ENCODE peak calls at places on chromosomes 2 and 18, in seven cellular contexts. H is GM13976, J is B cell, V is A549, I is Panc1, L is dorsolateral prefrontal cortex, W is mucosa of descending colon. Y is an unnamed sample.

GRCh38 chr2:10303174-10303633 is 500 bp downstream of the HPCAL1 start:
- DNase-seq in H (no peak), J (no peak), V (no peak), I (no peak), L (no peak), W (peak; percentile 51), Y (no peak)

GRCh38 chr2:120439637-120440384 is 93.9 kb downstream of the INHBB start:
- DNase-seq in H (no peak), J (no peak), V (no peak), I (no peak), L (peak; percentile 30), W (no peak), Y (no peak)

GRCh38 chr2:96737251-96737650 is 2.6 kb downstream of the LMAN2L start:
- DNase-seq in H (no peak), J (no peak), V (no peak), I (no peak), L (no peak), W (no peak), Y (no peak)

GRCh38 chr18:68796936-68797690 is 767 bp upstream of the CCDC102B start:
- DNase-seq in H (no peak), J (no peak), V (no peak), I (no peak), L (no peak), W (peak; percentile 2), Y (no peak)

GRCh38 chr2:27152796-27153464 is 4.1 kb downstream of the TCF23 start:
- DNase-seq in H (no peak), J (no peak), V (no peak), I (no peak), L (no peak), W (peak; percentile 41), Y (no peak)

GRCh38 chr18:54162431-54162830 is 62.0 kb downstream of the MBD2 start:
- DNase-seq in H (no peak), J (no peak), V (no peak), I (no peak), L (no peak), W (no peak), Y (no peak)

GRCh38 chr18:30121397-30121796 is 921.1 kb downstream of the DSC3 start:
- DNase-seq in H (no peak), J (no peak), V (no peak), I (no peak), L (no peak), W (no peak), Y (no peak)

GRCh38 chr2:71583876-71584275 is 130.5 kb downstream of the DYSF start:
- DNase-seq in H (no peak), J (no peak), V (no peak), I (no peak), L (no peak), W (no peak), Y (no peak)

GRCh38 chr2:240896871-240897692 is 1.1 kb upstream of the MAB21L4 start:
- DNase-seq in H (no peak), J (no peak), V (no peak), I (no peak), L (no peak), W (peak; percentile 72), Y (no peak)

GRCh38 chr2:9266711-9267110 is 60.1 kb downstream of the ASAP2 start:
- DNase-seq in H (no peak), J (no peak), V (no peak), I (no peak), L (no peak), W (no peak), Y (no peak)

GRCh38 chr2:229780856-229781773 is 66.8 kb upstream of the DNER start:
- DNase-seq in H (peak; percentile 34), J (peak; percentile 33), V (peak; percentile 24), I (peak; percentile 55), L (no peak), W (no peak), Y (peak; percentile 30)

GRCh38 chr2:98346259-98347236 is at the start of gene CNGA3:
- DNase-seq in H (peak; percentile 55), J (peak; percentile 63), V (no peak), I (no peak), L (no peak), W (peak; percentile 46), Y (peak; percentile 43)

GRCh38 chr18:57648414-57648813 is 26.8 kb upstream of the NARS1 start:
- DNase-seq in H (no peak), J (no peak), V (no peak), I (no peak), L (no peak), W (no peak), Y (no peak)

GRCh38 chr2:143110759-143111428 is 18.3 kb upstream of the ARHGAP15 start:
- DNase-seq in H (no peak), J (peak; percentile 30), V (peak; percentile 13), I (peak; percentile 43), L (no peak), W (peak; percentile 71), Y (peak; percentile 10)

GRCh38 chr2:10400978-10401951 is 46.9 kb downstream of the ODC1 start:
- DNase-seq in H (no peak), J (no peak), V (no peak), I (no peak), L (no peak), W (no peak), Y (no peak)

GRCh38 chr2:1808921-1809551 is 64.7 kb upstream of the PXDN start:
- DNase-seq in H (no peak), J (no peak), V (no peak), I (no peak), L (no peak), W (no peak), Y (no peak)

GRCh38 chr18:78971511-78972245 is 7.9 kb upstream of the SALL3 start:
- DNase-seq in H (no peak), J (no peak), V (no peak), I (no peak), L (no peak), W (no peak), Y (no peak)

GRCh38 chr2:159595410-159596046 is 20.8 kb downstream of the BAZ2B start:
- DNase-seq in H (no peak), J (no peak), V (no peak), I (no peak), L (no peak), W (no peak), Y (no peak)

GRCh38 chr18:9971313-9971920 is 57.6 kb downstream of the VAPA start:
- DNase-seq in H (peak; percentile 78), J (peak; percentile 67), V (peak; percentile 29), I (peak; percentile 48), L (peak; percentile 76), W (peak; percentile 93), Y (peak; percentile 80)

GRCh38 chr18:427005-427404 is 73.5 kb downstream of the COLEC12 start:
- DNase-seq in H (no peak), J (no peak), V (no peak), I (no peak), L (no peak), W (no peak), Y (no peak)

GRCh38 chr2:222613715-222614331 is 42.1 kb downstream of the FARSB start:
- DNase-seq in H (peak; percentile 73), J (peak; percentile 35), V (peak; percentile 71), I (peak; percentile 30), L (no peak), W (no peak), Y (peak; percentile 70)

GRCh38 chr2:230418341-230419016 is 2.5 kb downstream of the SP100 start:
- DNase-seq in H (no peak), J (no peak), V (no peak), I (no peak), L (no peak), W (no peak), Y (no peak)

GRCh38 chr2:109638807-109639206 is 24.6 kb downstream of the SOWAHC start:
- DNase-seq in H (no peak), J (no peak), V (no peak), I (no peak), L (no peak), W (peak; percentile 32), Y (no peak)

GRCh38 chr2:240864475-240864874 is 4.1 kb upstream of the AGXT start:
- DNase-seq in H (no peak), J (no peak), V (no peak), I (no peak), L (no peak), W (no peak), Y (no peak)

GRCh38 chr2:20506281-20506685 is 59.4 kb downstream of the RHOB start:
- DNase-seq in H (no peak), J (no peak), V (no peak), I (no peak), L (no peak), W (no peak), Y (no peak)

GRCh38 chr2:239267411-239267941 is 133.3 kb downstream of the HDAC4 start:
- DNase-seq in H (peak; percentile 86), J (peak; percentile 91), V (no peak), I (no peak), L (no peak), W (peak; percentile 89), Y (peak; percentile 86)
- TF ChIP-seq CTCF in H (peak; percentile 62), J (peak; percentile 73), V (no peak), I (no peak), L (no peak), W (peak; percentile 16), Y (peak; percentile 61)

DNA sequence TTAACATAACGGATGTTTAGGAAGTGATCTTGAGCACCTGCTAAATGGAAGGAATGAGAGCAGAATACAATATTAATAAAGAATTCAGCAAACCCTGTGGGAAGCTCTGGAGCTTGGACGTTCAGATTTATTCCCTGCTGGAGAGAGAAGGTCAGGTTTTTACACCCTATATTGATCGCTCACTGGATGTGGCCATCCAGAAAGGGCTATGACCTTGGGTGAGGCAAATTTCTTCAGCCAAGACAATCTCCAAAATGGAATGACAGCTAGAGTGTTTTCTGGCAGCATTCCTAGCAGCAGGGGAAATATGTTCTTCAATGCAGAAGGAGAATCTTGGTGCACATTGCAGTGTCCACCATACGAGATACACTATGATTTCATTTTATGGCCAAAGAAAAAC is 288.3 kb downstream of the IRS1 start:
- DNase-seq in H (no peak), J (no peak), V (no peak), I (no peak), L (no peak), W (no peak), Y (no peak)
- TF ChIP-seq CTCF in H (no peak), J (no peak), V (no peak), I (no peak), L (no peak), W (no peak), Y (no peak)

GRCh38 chr2:201419057-201419635 is 32.1 kb downstream of the TRAK2 start:
- DNase-seq in H (no peak), J (no peak), V (no peak), I (no peak), L (no peak), W (peak; percentile 56), Y (no peak)
- TF ChIP-seq CTCF in H (no peak), J (no peak), V (peak; percentile 18), I (peak; percentile 38), L (no peak), W (no peak), Y (no peak)

DNA sequence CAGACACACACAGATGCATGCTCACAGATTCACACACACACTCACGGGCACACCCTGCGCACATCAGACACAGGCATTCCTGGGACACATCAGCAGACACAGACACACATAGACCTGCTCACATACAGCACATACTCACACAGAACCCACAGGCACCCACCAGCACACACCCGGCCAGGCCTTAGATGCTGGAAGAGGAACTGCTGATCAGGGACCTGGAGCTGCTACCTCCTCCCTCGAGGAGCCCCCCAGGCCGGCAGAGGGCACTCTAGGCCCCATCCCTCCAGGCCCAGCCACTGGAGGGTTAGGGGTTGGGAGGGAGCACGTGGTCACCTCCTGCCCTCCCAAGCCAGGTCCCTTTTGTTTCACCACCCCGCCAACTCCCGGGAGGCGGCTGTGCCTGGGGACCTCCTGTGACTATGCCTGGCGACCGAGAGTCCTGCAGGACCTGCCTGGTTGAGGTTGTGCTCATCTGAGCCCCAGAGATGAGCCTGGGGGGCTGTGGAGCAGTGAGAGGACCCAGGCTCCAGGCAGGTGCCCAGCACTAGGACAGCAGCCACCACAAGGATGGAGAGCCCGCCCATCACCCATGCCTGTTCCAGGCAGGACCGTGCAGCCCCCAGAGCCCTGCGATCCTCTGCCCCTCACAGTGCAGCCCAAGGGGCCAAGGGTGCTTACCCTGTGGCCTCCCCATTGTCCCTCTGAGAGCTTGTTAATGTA is 21.0 kb upstream of the PTMA start:
- DNase-seq in H (peak; percentile 88), J (peak; percentile 91), V (peak; percentile 70), I (no peak), L (peak; percentile 90), W (peak; percentile 63), Y (peak; percentile 86)
- TF ChIP-seq CTCF in H (peak; percentile 91), J (peak; percentile 70), V (peak; percentile 62), I (peak; percentile 92), L (peak; percentile 61), W (peak; percentile 26), Y (peak; percentile 84)